ENCODE peak calls at places on chromosomes 12 and 14, in seven cellular contexts. One of them, this sample, is unnamed.

GRCh38 chr12:96850676-96851075 is 56.4 kb upstream of the NEDD1 start:
- DNase-seq in RWPE1: no peak
- DNase-seq in tibial artery: no peak
- DNase-seq in adrenal gland: no peak
- DNase-seq in thoracic aorta: no peak
- DNase-seq in type B pancreatic cell: no peak
- DNase-seq in lower leg skin: no peak
- DNase-seq in this sample: no peak

GRCh38 chr14:25050494-25051170 is 685 bp upstream of the STXBP6 start:
- DNase-seq in RWPE1: no peak
- DNase-seq in tibial artery: no peak
- DNase-seq in adrenal gland: no peak
- DNase-seq in thoracic aorta: no peak
- DNase-seq in type B pancreatic cell: no peak
- DNase-seq in lower leg skin: no peak
- DNase-seq in this sample: no peak

GRCh38 chr12:99695050-99695449 is 47.5 kb downstream of the GARIN6 start:
- DNase-seq in RWPE1: no peak
- DNase-seq in tibial artery: no peak
- DNase-seq in adrenal gland: no peak
- DNase-seq in thoracic aorta: no peak
- DNase-seq in type B pancreatic cell: no peak
- DNase-seq in lower leg skin: no peak
- DNase-seq in this sample: no peak

GRCh38 chr14:91244501-91244901 is at the start of gene GPR68:
- DNase-seq in RWPE1: no peak
- DNase-seq in tibial artery: peak; percentile 77
- DNase-seq in adrenal gland: no peak
- DNase-seq in thoracic aorta: no peak
- DNase-seq in type B pancreatic cell: no peak
- DNase-seq in lower leg skin: peak; percentile 55
- DNase-seq in this sample: no peak

GRCh38 chr12:53195516-53196420 is 11.3 kb downstream of the ITGB7 start:
- DNase-seq in RWPE1: no peak
- DNase-seq in tibial artery: peak; percentile 52
- DNase-seq in adrenal gland: no peak
- DNase-seq in thoracic aorta: no peak
- DNase-seq in type B pancreatic cell: no peak
- DNase-seq in lower leg skin: no peak
- DNase-seq in this sample: no peak

GRCh38 chr14:34363733-34364134 is 98.3 kb downstream of the SPTSSA start:
- DNase-seq in RWPE1: no peak
- DNase-seq in tibial artery: no peak
- DNase-seq in adrenal gland: no peak
- DNase-seq in thoracic aorta: no peak
- DNase-seq in type B pancreatic cell: no peak
- DNase-seq in lower leg skin: no peak
- DNase-seq in this sample: no peak

GRCh38 chr14:70902186-70902585 is 5.1 kb upstream of the PCNX1 start:
- DNase-seq in RWPE1: no peak
- DNase-seq in tibial artery: no peak
- DNase-seq in adrenal gland: no peak
- DNase-seq in thoracic aorta: no peak
- DNase-seq in type B pancreatic cell: no peak
- DNase-seq in lower leg skin: no peak
- DNase-seq in this sample: no peak

GRCh38 chr14:100282766-100283419 is 23.4 kb downstream of the SLC25A29 start:
- DNase-seq in RWPE1: no peak
- DNase-seq in tibial artery: no peak
- DNase-seq in adrenal gland: no peak
- DNase-seq in thoracic aorta: no peak
- DNase-seq in type B pancreatic cell: no peak
- DNase-seq in lower leg skin: no peak
- DNase-seq in this sample: no peak

GRCh38 chr12:45762185-45763110 is 32.9 kb downstream of the ARID2 start:
- DNase-seq in RWPE1: peak; percentile 59
- DNase-seq in tibial artery: no peak
- DNase-seq in adrenal gland: no peak
- DNase-seq in thoracic aorta: no peak
- DNase-seq in type B pancreatic cell: no peak
- DNase-seq in lower leg skin: no peak
- DNase-seq in this sample: no peak

GRCh38 chr14:78446807-78447206 is 276.6 kb downstream of the NRXN3 start:
- DNase-seq in RWPE1: no peak
- DNase-seq in tibial artery: no peak
- DNase-seq in adrenal gland: no peak
- DNase-seq in thoracic aorta: no peak
- DNase-seq in type B pancreatic cell: no peak
- DNase-seq in lower leg skin: no peak
- DNase-seq in this sample: no peak

GRCh38 chr12:46830731-46831334 is 5.0 kb upstream of the SLC38A4 start:
- DNase-seq in RWPE1: peak; percentile 39
- DNase-seq in tibial artery: no peak
- DNase-seq in adrenal gland: no peak
- DNase-seq in thoracic aorta: no peak
- DNase-seq in type B pancreatic cell: no peak
- DNase-seq in lower leg skin: no peak
- DNase-seq in this sample: no peak

GRCh38 chr12:49515266-49515665 is 23.6 kb upstream of the KCNH3 start:
- DNase-seq in RWPE1: peak; percentile 66
- DNase-seq in tibial artery: no peak
- DNase-seq in adrenal gland: peak; percentile 49
- DNase-seq in thoracic aorta: no peak
- DNase-seq in type B pancreatic cell: no peak
- DNase-seq in lower leg skin: no peak
- DNase-seq in this sample: peak; percentile 12

GRCh38 chr12:125185740-125186470 is 120.7 kb downstream of the AACS start:
- DNase-seq in RWPE1: peak; percentile 48
- DNase-seq in tibial artery: peak; percentile 74
- DNase-seq in adrenal gland: peak; percentile 84
- DNase-seq in thoracic aorta: no peak
- DNase-seq in type B pancreatic cell: peak; percentile 83
- DNase-seq in lower leg skin: peak; percentile 21
- DNase-seq in this sample: no peak

GRCh38 chr14:75879031-75879430 is 102.8 kb downstream of the TGFB3 start:
- DNase-seq in RWPE1: peak; percentile 70
- DNase-seq in tibial artery: no peak
- DNase-seq in adrenal gland: no peak
- DNase-seq in thoracic aorta: no peak
- DNase-seq in type B pancreatic cell: no peak
- DNase-seq in lower leg skin: no peak
- DNase-seq in this sample: no peak

GRCh38 chr12:60872850-60873713 is 1277.3 kb downstream of the SLC16A7 start:
- DNase-seq in RWPE1: no peak
- DNase-seq in tibial artery: no peak
- DNase-seq in adrenal gland: no peak
- DNase-seq in thoracic aorta: no peak
- DNase-seq in type B pancreatic cell: no peak
- DNase-seq in lower leg skin: no peak
- DNase-seq in this sample: no peak

GRCh38 chr12:48175613-48176416 is 7.6 kb upstream of the CCDC184 start:
- DNase-seq in RWPE1: no peak
- DNase-seq in tibial artery: no peak
- DNase-seq in adrenal gland: no peak
- DNase-seq in thoracic aorta: no peak
- DNase-seq in type B pancreatic cell: no peak
- DNase-seq in lower leg skin: no peak
- DNase-seq in this sample: no peak

GRCh38 chr12:92573104-92573503 is 129.7 kb upstream of the PLEKHG7 start:
- DNase-seq in RWPE1: no peak
- DNase-seq in tibial artery: no peak
- DNase-seq in adrenal gland: no peak
- DNase-seq in thoracic aorta: no peak
- DNase-seq in type B pancreatic cell: no peak
- DNase-seq in lower leg skin: no peak
- DNase-seq in this sample: no peak

GRCh38 chr12:120290541-120291312 is 976 bp downstream of the RNU4-2 start:
- DNase-seq in RWPE1: no peak
- DNase-seq in tibial artery: peak; percentile 69
- DNase-seq in adrenal gland: peak; percentile 60
- DNase-seq in thoracic aorta: no peak
- DNase-seq in type B pancreatic cell: no peak
- DNase-seq in lower leg skin: peak; percentile 34
- DNase-seq in this sample: no peak

GRCh38 chr12:116150001-116150400 is 127.5 kb downstream of the MED13L start:
- DNase-seq in RWPE1: no peak
- DNase-seq in tibial artery: no peak
- DNase-seq in adrenal gland: peak; percentile 34
- DNase-seq in thoracic aorta: no peak
- DNase-seq in type B pancreatic cell: no peak
- DNase-seq in lower leg skin: no peak
- DNase-seq in this sample: no peak

GRCh38 chr12:29902043-29902442 is 118.3 kb upstream of the TMTC1 start:
- DNase-seq in RWPE1: no peak
- DNase-seq in tibial artery: no peak
- DNase-seq in adrenal gland: no peak
- DNase-seq in thoracic aorta: no peak
- DNase-seq in type B pancreatic cell: no peak
- DNase-seq in lower leg skin: no peak
- DNase-seq in this sample: no peak
- TF ChIP-seq CTCF in RWPE1: no peak
- TF ChIP-seq CTCF in tibial artery: no peak
- TF ChIP-seq CTCF in adrenal gland: no peak
- TF ChIP-seq CTCF in thoracic aorta: no peak
- TF ChIP-seq CTCF in type B pancreatic cell: no peak
- TF ChIP-seq CTCF in lower leg skin: no peak
- TF ChIP-seq CTCF in this sample: no peak

DNA sequence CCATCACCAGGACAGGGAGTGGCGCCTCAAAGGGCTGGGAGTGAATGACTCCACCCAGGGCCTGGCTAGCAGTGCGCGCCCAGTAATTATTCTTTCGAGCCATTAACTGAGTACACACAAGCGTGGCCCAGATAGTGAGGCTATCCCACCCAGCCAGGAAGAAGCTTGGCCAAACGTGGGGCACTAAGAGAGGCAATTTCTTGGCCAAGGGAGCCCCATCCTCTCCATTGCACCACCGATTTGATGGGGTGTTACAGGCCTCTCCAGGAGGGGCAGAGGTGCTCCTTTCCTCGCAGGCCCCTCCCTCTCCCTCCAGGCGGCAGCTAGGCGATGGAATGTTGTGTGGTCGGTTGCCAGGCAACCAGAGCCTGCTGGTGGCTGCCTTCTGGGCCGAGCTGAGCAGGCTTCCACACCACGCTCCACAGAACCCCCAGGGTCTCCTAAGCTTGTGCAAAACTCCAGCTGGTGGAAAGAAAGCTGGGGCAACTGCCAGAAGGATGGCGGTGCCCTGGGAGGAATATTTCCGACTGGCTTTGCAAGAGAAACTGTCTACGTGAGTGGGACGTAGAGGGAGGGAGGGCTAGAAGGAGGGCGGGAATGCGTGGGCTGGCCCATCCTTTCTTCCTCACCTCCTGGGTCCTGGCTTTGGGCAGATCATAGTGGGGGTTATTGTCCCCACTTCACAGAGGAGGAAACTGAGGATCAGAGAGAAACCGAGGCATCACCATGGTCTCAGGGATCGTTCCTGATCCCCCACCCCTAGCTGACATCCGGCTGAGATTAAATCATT is at the start of gene CFAP73:
- DNase-seq in RWPE1: peak; percentile 84
- DNase-seq in tibial artery: no peak
- DNase-seq in adrenal gland: no peak
- DNase-seq in thoracic aorta: no peak
- DNase-seq in type B pancreatic cell: peak; percentile 85
- DNase-seq in lower leg skin: peak; percentile 50
- DNase-seq in this sample: no peak
- TF ChIP-seq CTCF in RWPE1: no peak
- TF ChIP-seq CTCF in tibial artery: no peak
- TF ChIP-seq CTCF in adrenal gland: no peak
- TF ChIP-seq CTCF in thoracic aorta: no peak
- TF ChIP-seq CTCF in type B pancreatic cell: peak; percentile 24
- TF ChIP-seq CTCF in lower leg skin: no peak
- TF ChIP-seq CTCF in this sample: no peak

GRCh38 chr14:95533391-95533821 is 1.4 kb upstream of the GLRX5 start:
- DNase-seq in RWPE1: no peak
- DNase-seq in tibial artery: no peak
- DNase-seq in adrenal gland: no peak
- DNase-seq in thoracic aorta: no peak
- DNase-seq in type B pancreatic cell: no peak
- DNase-seq in lower leg skin: no peak
- DNase-seq in this sample: no peak

GRCh38 chr14:95529242-95529641 is 5.6 kb upstream of the GLRX5 start:
- DNase-seq in RWPE1: no peak
- DNase-seq in tibial artery: no peak
- DNase-seq in adrenal gland: no peak
- DNase-seq in thoracic aorta: no peak
- DNase-seq in type B pancreatic cell: no peak
- DNase-seq in lower leg skin: no peak
- DNase-seq in this sample: no peak

GRCh38 chr14:95531473-95531872 is 3.4 kb upstream of the GLRX5 start:
- DNase-seq in RWPE1: no peak
- DNase-seq in tibial artery: no peak
- DNase-seq in adrenal gland: no peak
- DNase-seq in thoracic aorta: no peak
- DNase-seq in type B pancreatic cell: no peak
- DNase-seq in lower leg skin: no peak
- DNase-seq in this sample: no peak

GRCh38 chr14:95527392-95528002 is 7.4 kb upstream of the GLRX5 start:
- DNase-seq in RWPE1: no peak
- DNase-seq in tibial artery: no peak
- DNase-seq in adrenal gland: peak; percentile 76
- DNase-seq in thoracic aorta: no peak
- DNase-seq in type B pancreatic cell: no peak
- DNase-seq in lower leg skin: peak; percentile 69
- DNase-seq in this sample: no peak

GRCh38 chr14:95530461-95531170 is 4.2 kb upstream of the GLRX5 start:
- DNase-seq in RWPE1: no peak
- DNase-seq in tibial artery: no peak
- DNase-seq in adrenal gland: no peak
- DNase-seq in thoracic aorta: no peak
- DNase-seq in type B pancreatic cell: no peak
- DNase-seq in lower leg skin: no peak
- DNase-seq in this sample: no peak
- TF ChIP-seq CTCF in RWPE1: no peak
- TF ChIP-seq CTCF in tibial artery: no peak
- TF ChIP-seq CTCF in adrenal gland: no peak
- TF ChIP-seq CTCF in thoracic aorta: no peak
- TF ChIP-seq CTCF in type B pancreatic cell: no peak
- TF ChIP-seq CTCF in lower leg skin: no peak
- TF ChIP-seq CTCF in this sample: no peak

GRCh38 chr12:40917561-40917960 is 225.3 kb downstream of the CNTN1 start:
- DNase-seq in RWPE1: no peak
- DNase-seq in tibial artery: no peak
- DNase-seq in adrenal gland: no peak
- DNase-seq in thoracic aorta: no peak
- DNase-seq in type B pancreatic cell: no peak
- DNase-seq in lower leg skin: no peak
- DNase-seq in this sample: no peak

DNA sequence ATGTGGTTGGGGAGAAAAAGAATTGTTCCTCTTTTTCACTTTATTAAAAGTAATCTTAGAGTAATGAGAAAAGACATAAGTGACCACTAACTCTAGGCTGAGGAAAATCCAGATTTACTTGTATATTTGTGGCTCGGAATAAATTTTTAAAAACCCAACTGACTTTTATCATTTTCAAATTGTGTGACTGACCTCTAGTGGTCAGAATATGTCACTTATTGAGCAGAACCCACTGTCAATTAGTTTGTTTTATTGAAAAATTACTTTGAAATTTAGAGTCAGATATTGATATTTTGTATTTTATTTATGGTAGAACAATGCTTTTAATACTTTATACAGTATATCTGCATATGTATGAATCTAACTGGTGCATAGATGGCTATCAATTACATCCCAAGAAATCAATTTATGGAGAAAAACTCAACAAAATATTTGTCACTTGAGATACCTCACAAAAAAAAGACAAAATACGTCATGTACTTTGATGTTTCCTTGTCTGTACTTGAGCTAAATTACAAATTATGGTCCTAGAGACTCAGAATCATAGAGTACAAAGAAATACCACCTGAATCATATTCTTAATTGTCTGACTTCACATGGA is 229.4 kb downstream of the CNTN1 start:
- DNase-seq in RWPE1: peak; percentile 12
- DNase-seq in tibial artery: no peak
- DNase-seq in adrenal gland: no peak
- DNase-seq in thoracic aorta: no peak
- DNase-seq in type B pancreatic cell: no peak
- DNase-seq in lower leg skin: no peak
- DNase-seq in this sample: no peak
- TF ChIP-seq CTCF in RWPE1: peak; percentile 63
- TF ChIP-seq CTCF in tibial artery: peak; percentile 44
- TF ChIP-seq CTCF in adrenal gland: peak; percentile 45
- TF ChIP-seq CTCF in thoracic aorta: peak; percentile 73
- TF ChIP-seq CTCF in type B pancreatic cell: peak; percentile 94
- TF ChIP-seq CTCF in lower leg skin: no peak
- TF ChIP-seq CTCF in this sample: peak; percentile 76

This sample was measured in esophagus muscularis mucosa.